ENCODE peak calls at places on chromosomes 3 and 15, in seven cellular contexts. P is HepG2, E is HCT116, C is H1, H is K562, Q is SK-N-SH, D is GM12878. R is an unnamed sample.

GRCh38 chr3:130522399-130522798 is 5.4 kb downstream of the COL6A6 start:
- DNase-seq in Q (no peak), E (no peak), C (no peak), D (no peak), H (no peak), P (no peak), R (no peak)

GRCh38 chr3:45224824-45225464 is 1.1 kb downstream of the TMEM158 start:
- DNase-seq in D (no peak), P (peak), H (peak), E (no peak), C (peak), Q (peak), R (peak)

GRCh38 chr3:14913926-14914776 is 33.2 kb upstream of the NR2C2 start:
- DNase-seq in P (no peak), C (no peak), Q (peak), D (no peak), H (no peak), E (no peak), R (no peak)

GRCh38 chr15:83767786-83768185 is 113.9 kb downstream of the ADAMTSL3 start:
- DNase-seq in D (no peak), H (no peak), E (no peak), C (no peak), P (no peak), Q (no peak), R (no peak)

GRCh38 chr3:138940446-138940845 is 6.5 kb downstream of the FOXL2 start:
- DNase-seq in C (no peak), D (no peak), H (no peak), E (no peak), P (no peak), Q (no peak), R (no peak)

GRCh38 chr3:23540600-23540999 is 265.2 kb upstream of the UBE2E1 start:
- DNase-seq in H (no peak), C (no peak), Q (no peak), E (no peak), P (peak), D (no peak), R (no peak)

GRCh38 chr15:72491768-72492167 is 17.6 kb downstream of the ARIH1 start:
- DNase-seq in E (no peak), C (no peak), P (no peak), D (no peak), H (no peak), Q (no peak), R (no peak)

GRCh38 chr15:99755692-99756409 is 22.6 kb upstream of the LYSMD4 start:
- DNase-seq in P (peak), E (peak), D (peak), H (peak), Q (peak), C (no peak), R (peak)

GRCh38 chr3:129936757-129937156 is 37.8 kb upstream of the TRH start:
- DNase-seq in D (no peak), C (no peak), Q (no peak), H (no peak), P (peak), E (no peak), R (no peak)

GRCh38 chr15:91306155-91306554 is 206.1 kb downstream of the SV2B start:
- DNase-seq in P (no peak), C (no peak), Q (no peak), E (no peak), D (no peak), H (no peak), R (no peak)
- TF ChIP-seq JUND in P (no peak), C (no peak), Q (no peak), E (no peak), D (no peak), H (no peak), R (no peak)

GRCh38 chr3:65820600-65820999 is 218.1 kb downstream of the MAGI1 start:
- DNase-seq in D (no peak), E (no peak), Q (no peak), C (no peak), P (no peak), H (no peak), R (no peak)
- TF ChIP-seq JUND in D (no peak), E (no peak), Q (no peak), C (no peak), P (no peak), H (no peak), R (no peak)

GRCh38 chr3:30894521-30895289 is at the start of gene GADL1:
- DNase-seq in H (no peak), P (no peak), D (no peak), E (no peak), Q (peak), C (no peak), R (peak)
- TF ChIP-seq JUND in H (no peak), P (no peak), D (no peak), E (no peak), Q (no peak), C (no peak), R (no peak)

GRCh38 chr15:34725565-34725964 is 29.2 kb downstream of the GJD2 start:
- DNase-seq in Q (no peak), D (no peak), C (no peak), H (no peak), E (no peak), P (no peak), R (no peak)
- TF ChIP-seq JUND in Q (no peak), D (no peak), C (no peak), H (no peak), E (no peak), P (no peak), R (no peak)

GRCh38 chr3:12948371-12948770 is 107.0 kb upstream of the RPL32 start:
- DNase-seq in P (no peak), C (no peak), E (no peak), Q (no peak), D (no peak), H (no peak), R (no peak)

GRCh38 chr3:12946134-12946533 is 104.8 kb upstream of the RPL32 start:
- DNase-seq in C (no peak), E (no peak), D (no peak), H (peak), P (no peak), Q (no peak), R (no peak)

GRCh38 chr3:12946661-12947316 is 105.4 kb upstream of the RPL32 start:
- DNase-seq in Q (no peak), C (no peak), D (no peak), H (no peak), P (no peak), E (no peak), R (no peak)

GRCh38 chr3:12948891-12949711 is 107.7 kb upstream of the RPL32 start:
- DNase-seq in P (no peak), D (no peak), Q (no peak), C (no peak), H (no peak), E (peak), R (no peak)

GRCh38 chr3:12947504-12948369 is 106.4 kb upstream of the RPL32 start:
- DNase-seq in Q (no peak), C (no peak), E (no peak), D (no peak), P (peak), H (peak), R (no peak)
- TF ChIP-seq JUND in Q (no peak), C (no peak), E (no peak), D (no peak), P (no peak), H (no peak), R (no peak)

GRCh38 chr3:128316456-128316855 is 150.2 kb downstream of the DNAJB8 start:
- DNase-seq in E (no peak), P (no peak), D (no peak), C (no peak), H (no peak), Q (no peak), R (no peak)
- TF ChIP-seq JUND in E (no peak), P (no peak), D (no peak), C (no peak), H (no peak), Q (no peak), R (no peak)

DNA sequence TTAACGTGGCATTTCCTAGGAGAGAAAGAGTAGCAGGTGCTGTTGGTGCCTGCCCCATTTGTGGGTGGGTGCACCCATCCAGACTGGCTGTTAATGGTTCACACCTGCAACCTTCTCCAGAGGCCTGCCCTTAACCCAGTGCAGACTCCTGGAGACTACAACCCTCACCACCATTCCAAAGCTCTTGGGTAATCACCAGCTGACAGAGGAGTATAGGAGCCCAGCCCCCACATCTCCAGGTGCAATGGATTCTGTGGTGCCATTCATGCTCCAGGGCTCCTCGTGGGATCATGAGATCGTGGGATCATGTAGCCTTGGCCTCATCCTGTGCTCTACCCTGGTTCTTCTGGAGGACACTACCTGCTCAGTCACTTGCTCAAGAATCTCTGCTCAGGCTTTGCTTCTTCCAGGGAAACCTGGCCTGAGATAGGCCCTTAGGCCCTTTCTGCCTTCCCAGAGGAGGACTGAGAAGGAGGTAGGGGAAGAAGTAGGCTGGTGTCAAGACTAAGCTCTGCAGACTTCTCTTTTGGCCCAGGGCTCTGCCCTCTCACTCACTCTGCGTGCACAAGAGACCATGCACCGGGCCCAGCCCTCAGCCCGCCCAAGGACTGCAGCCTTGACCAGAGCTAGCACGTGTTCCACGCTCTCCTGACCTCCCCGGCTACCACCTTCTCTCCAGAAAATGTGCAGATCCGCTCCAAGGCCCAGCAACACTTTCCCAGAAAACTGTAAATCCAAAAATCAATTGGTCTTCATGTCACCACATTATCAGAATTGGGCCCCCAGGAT is 60.0 kb downstream of the SEMA5B start:
- DNase-seq in C (no peak), E (no peak), D (no peak), P (no peak), H (no peak), Q (no peak), R (no peak)
- TF ChIP-seq JUND in C (no peak), E (no peak), D (no peak), P (no peak), H (no peak), Q (no peak), R (no peak)

GRCh38 chr15:43777293-43777819 is 590 bp upstream of the ELL3 start:
- DNase-seq in H (no peak), P (peak), E (peak), D (peak), C (no peak), Q (peak), R (no peak)
- TF ChIP-seq JUND in H (no peak), P (no peak), E (no peak), D (no peak), C (no peak), Q (no peak), R (no peak)

GRCh38 chr3:3200632-3201212 is 21.2 kb upstream of the CRBN start:
- DNase-seq in C (no peak), Q (peak), E (peak), P (peak), D (peak), H (peak), R (peak)

GRCh38 chr3:3196148-3196861 is 16.8 kb upstream of the CRBN start:
- DNase-seq in D (no peak), Q (peak), P (no peak), H (peak), C (no peak), E (peak), R (peak)

DNA sequence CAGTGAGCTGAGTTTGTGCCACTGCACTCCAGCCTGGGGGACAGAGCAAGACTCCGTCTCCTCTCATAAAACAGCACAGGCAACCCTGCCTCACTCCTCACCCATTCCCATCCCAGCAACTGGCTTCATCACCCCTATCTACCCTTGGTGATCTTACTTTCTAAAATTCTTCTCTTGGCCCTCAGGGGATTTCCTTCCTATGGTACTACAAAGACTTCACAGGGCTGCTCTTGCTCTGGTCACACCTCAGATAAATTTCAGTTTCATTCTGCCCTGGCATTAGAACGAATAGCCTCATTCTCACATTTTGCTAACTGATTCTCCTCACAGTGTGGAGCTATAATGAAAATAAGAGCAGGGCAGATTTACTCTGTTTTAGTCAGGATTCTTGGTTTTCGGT is 22.1 kb upstream of the CRBN start:
- DNase-seq in P (no peak), D (peak), H (no peak), Q (no peak), E (no peak), C (no peak), R (no peak)
- TF ChIP-seq JUND in P (no peak), D (no peak), H (no peak), Q (no peak), E (no peak), C (no peak), R (no peak)

GRCh38 chr3:104887619-104888018 is 479.1 kb upstream of the ALCAM start:
- DNase-seq in P (no peak), Q (no peak), D (no peak), E (no peak), C (no peak), H (no peak), R (no peak)

GRCh38 chr3:104885214-104885814 is 481.4 kb upstream of the ALCAM start:
- DNase-seq in C (no peak), Q (no peak), E (no peak), P (no peak), D (no peak), H (no peak), R (no peak)

GRCh38 chr3:104886220-104886995 is 480.3 kb upstream of the ALCAM start:
- DNase-seq in C (no peak), H (no peak), P (no peak), E (no peak), D (no peak), Q (no peak), R (no peak)

GRCh38 chr3:104892044-104892443 is 474.7 kb upstream of the ALCAM start:
- DNase-seq in E (no peak), Q (no peak), P (no peak), H (no peak), C (no peak), D (no peak), R (no peak)

GRCh38 chr3:104887069-104887468 is 479.6 kb upstream of the ALCAM start:
- DNase-seq in H (no peak), Q (no peak), C (no peak), P (no peak), E (no peak), D (no peak), R (no peak)
- TF ChIP-seq JUND in H (no peak), Q (no peak), C (no peak), P (no peak), E (no peak), D (no peak), R (no peak)

R was measured in T47D.